ENCODE peak calls at places on chromosome 9, in seven cellular contexts. B, F, E, I, L, C and P are unnamed samples.

GRCh38 chr9:34133436-34133949 is 7.0 kb upstream of the DCAF12 start:
- DNase-seq in B (no peak), F (no peak), E (no peak), I (no peak), L (no peak), C (no peak), P (no peak)

GRCh38 chr9:37528652-37529072 is 42.9 kb downstream of the POLR1E start:
- DNase-seq in B (no peak), F (peak; percentile 91), E (no peak), I (no peak), L (no peak), C (no peak), P (no peak)

GRCh38 chr9:136950656-136951030 is 1.4 kb upstream of the LCN12 start:
- DNase-seq in B (no peak), F (no peak), E (no peak), I (no peak), L (peak; percentile 39), C (no peak), P (no peak)

GRCh38 chr9:100087218-100087617 is 11.6 kb downstream of the ERP44 start:
- DNase-seq in B (no peak), F (no peak), E (no peak), I (no peak), L (peak; percentile 89), C (no peak), P (no peak)

GRCh38 chr9:97512966-97513560 is 11.6 kb downstream of the TMOD1 start:
- DNase-seq in B (no peak), F (no peak), E (no peak), I (no peak), L (no peak), C (no peak), P (no peak)

GRCh38 chr9:127970401-127971313 is 10.1 kb downstream of the EEIG1 start:
- DNase-seq in B (no peak), F (no peak), E (no peak), I (no peak), L (no peak), C (no peak), P (no peak)

GRCh38 chr9:38659538-38659937 is 39.1 kb upstream of the ANKRD18A start:
- DNase-seq in B (no peak), F (no peak), E (no peak), I (no peak), L (no peak), C (no peak), P (no peak)

GRCh38 chr9:127415657-127416056 is 8.5 kb upstream of the ZNF79 start:
- DNase-seq in B (no peak), F (no peak), E (no peak), I (no peak), L (no peak), C (no peak), P (no peak)

GRCh38 chr9:116816484-116816883 is 129.4 kb downstream of the TRIM32 start:
- DNase-seq in B (no peak), F (no peak), E (no peak), I (no peak), L (no peak), C (no peak), P (no peak)

GRCh38 chr9:134957165-134957944 is 39.6 kb upstream of the FCN1 start:
- DNase-seq in B (peak; percentile 22), F (peak; percentile 27), E (no peak), I (no peak), L (no peak), C (no peak), P (no peak)

GRCh38 chr9:81596671-81597426 is 92.5 kb downstream of the TLE1 start:
- DNase-seq in B (no peak), F (no peak), E (no peak), I (no peak), L (no peak), C (no peak), P (no peak)

GRCh38 chr9:108045851-108046250 is 556.3 kb upstream of the KLF4 start:
- DNase-seq in B (no peak), F (no peak), E (no peak), I (no peak), L (no peak), C (no peak), P (no peak)

GRCh38 chr9:105860526-105860925 is 166.2 kb downstream of the TMEM38B start:
- DNase-seq in B (no peak), F (no peak), E (no peak), I (no peak), L (no peak), C (no peak), P (no peak)

GRCh38 chr9:99823392-99824377 is 2.0 kb downstream of the NR4A3 start:
- DNase-seq in B (no peak), F (peak; percentile 59), E (peak; percentile 68), I (no peak), L (peak; percentile 57), C (peak; percentile 55), P (peak; percentile 31)

GRCh38 chr9:117278656-117279055 is 136.2 kb downstream of the ASTN2 start:
- DNase-seq in B (no peak), F (no peak), E (no peak), I (no peak), L (no peak), C (no peak), P (no peak)

GRCh38 chr9:95736370-95736769 is 139.1 kb upstream of the ERCC6L2 start:
- DNase-seq in B (no peak), F (no peak), E (no peak), I (no peak), L (peak; percentile 19), C (no peak), P (no peak)

GRCh38 chr9:4297795-4298254 is 2.0 kb downstream of the GLIS3 start:
- DNase-seq in B (no peak), F (no peak), E (no peak), I (no peak), L (peak; percentile 79), C (peak; percentile 17), P (peak; percentile 22)

GRCh38 chr9:33354651-33355211 is 47.6 kb downstream of the AQP7 start:
- DNase-seq in B (no peak), F (no peak), E (no peak), I (no peak), L (peak; percentile 70), C (no peak), P (no peak)

GRCh38 chr9:16571127-16571848 is 299.2 kb downstream of the BNC2 start:
- DNase-seq in B (no peak), F (no peak), E (no peak), I (no peak), L (no peak), C (no peak), P (no peak)

GRCh38 chr9:24210641-24211040 is 335.1 kb downstream of the IZUMO3 start:
- DNase-seq in B (no peak), F (no peak), E (no peak), I (no peak), L (no peak), C (no peak), P (no peak)

GRCh38 chr9:28363180-28363579 is 789.9 kb upstream of the C9orf72 start:
- DNase-seq in B (no peak), F (no peak), E (no peak), I (no peak), L (no peak), C (no peak), P (no peak)

GRCh38 chr9:108035485-108035884 is 545.9 kb upstream of the KLF4 start:
- DNase-seq in B (no peak), F (no peak), E (no peak), I (no peak), L (no peak), C (no peak), P (no peak)

GRCh38 chr9:27371382-27371781 is 74.4 kb upstream of the EQTN start:
- DNase-seq in B (no peak), F (no peak), E (no peak), I (peak; percentile 34), L (peak; percentile 37), C (no peak), P (no peak)